ENCODE peak calls at places on chromosomes 5 and 9, in ten cellular contexts. X, D, Y, T, B, J, U, Q, L and V are unnamed samples.

GRCh38 chr5:169695919-169696490 is 58.9 kb downstream of the DOCK2 start:
- DNase-seq in B (no peak), D (no peak), U (peak), Y (peak), X (no peak), Q (no peak), L (no peak), T (no peak), J (no peak), V (no peak)

GRCh38 chr9:134643306-134643705 is 1.7 kb downstream of the COL5A1 start:
- DNase-seq in L (no peak), D (no peak), T (no peak), Y (no peak), J (no peak), X (no peak), U (peak), Q (peak), B (no peak), V (no peak)

GRCh38 chr9:127714916-127715442 is 484 bp downstream of the PTRH1 start:
- DNase-seq in X (no peak), U (peak), J (no peak), T (no peak), D (no peak), Y (no peak), Q (peak), B (no peak), L (peak), V (no peak)

GRCh38 chr5:43616535-43616934 is 13.6 kb downstream of the NNT start:
- DNase-seq in U (peak), T (peak), Y (no peak), Q (no peak), X (no peak), J (no peak), L (no peak), D (no peak), B (no peak), V (no peak)

GRCh38 chr5:41924526-41924871 is 582 bp upstream of the FBXO4 start:
- DNase-seq in L (no peak), Y (no peak), D (no peak), X (no peak), T (no peak), J (no peak), B (no peak), U (no peak), Q (no peak), V (no peak)

GRCh38 chr9:886886-887285 is 45.4 kb downstream of the DMRT1 start:
- DNase-seq in D (no peak), T (no peak), L (no peak), Q (no peak), U (no peak), B (peak), Y (no peak), X (no peak), J (no peak), V (no peak)

GRCh38 chr5:10465726-10466125 is 24.0 kb downstream of the ROPN1L start:
- DNase-seq in Y (no peak), B (no peak), J (no peak), U (no peak), Q (no peak), D (no peak), T (no peak), L (no peak), X (no peak), V (no peak)

GRCh38 chr9:13569706-13570423 is 290.4 kb upstream of the MPDZ start:
- DNase-seq in T (no peak), B (no peak), U (peak), J (no peak), D (no peak), Q (no peak), X (no peak), L (no peak), Y (peak), V (no peak)

GRCh38 chr9:129748249-129748648 is 4.6 kb downstream of the PTGES start:
- DNase-seq in Y (peak), L (no peak), B (no peak), T (no peak), U (peak), D (no peak), X (no peak), Q (no peak), J (no peak), V (no peak)

GRCh38 chr9:22116751-22117150 is 107.6 kb upstream of the CDKN2B start:
- DNase-seq in L (no peak), D (no peak), B (no peak), J (no peak), U (no peak), Q (no peak), T (no peak), X (no peak), Y (no peak), V (no peak)

GRCh38 chr5:148939676-148940075 is 113.3 kb downstream of the ADRB2 start:
- DNase-seq in Y (peak), L (no peak), D (no peak), Q (no peak), T (no peak), U (peak), J (no peak), X (no peak), B (no peak), V (no peak)

GRCh38 chr5:148938535-148938907 is 112.1 kb downstream of the ADRB2 start:
- DNase-seq in T (peak), L (no peak), U (no peak), X (no peak), B (no peak), J (no peak), Q (no peak), D (no peak), Y (no peak), V (no peak)

GRCh38 chr5:148934895-148935400 is 108.5 kb downstream of the ADRB2 start:
- DNase-seq in B (no peak), J (no peak), X (no peak), Y (no peak), D (no peak), Q (no peak), L (no peak), T (no peak), U (peak), V (no peak)

GRCh38 chr5:148937830-148938534 is 111.6 kb downstream of the ADRB2 start:
- DNase-seq in X (no peak), B (no peak), U (no peak), T (no peak), Y (no peak), L (no peak), J (no peak), D (no peak), Q (no peak), V (no peak)

DNA sequence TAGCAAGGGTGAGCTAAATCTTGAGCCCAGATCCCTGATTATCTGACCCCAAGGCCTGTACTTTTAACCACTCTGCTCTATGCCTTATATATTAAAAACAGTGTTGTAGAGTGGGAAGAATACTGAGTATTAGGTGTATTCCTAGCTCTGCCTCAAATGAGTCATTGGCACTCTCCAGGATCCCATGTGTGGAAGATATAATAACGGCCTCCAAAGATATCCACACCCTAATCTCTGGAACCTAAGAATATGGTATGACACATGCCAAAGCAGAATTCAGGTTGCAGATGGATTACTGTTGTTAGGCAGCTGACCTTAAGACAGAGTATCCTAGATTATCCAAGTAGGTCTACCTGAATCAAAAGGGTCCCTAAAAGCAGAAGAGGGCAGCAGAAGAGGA is 110.8 kb downstream of the ADRB2 start:
- DNase-seq in Q (no peak), B (no peak), T (no peak), J (no peak), U (peak), Y (no peak), D (no peak), L (no peak), X (no peak), V (no peak)
- H3K27ac ChIP-seq in Q (no peak), B (no peak), T (no peak), J (no peak), U (no peak), Y (no peak), D (no peak), L (no peak), X (no peak), V (no peak)

GRCh38 chr5:14256756-14257393 is 113.7 kb downstream of the TRIO start:
- DNase-seq in L (no peak), J (no peak), B (no peak), D (no peak), X (no peak), U (peak), Q (no peak), T (no peak), Y (no peak), V (no peak)
- H3K27ac ChIP-seq in L (no peak), J (no peak), B (no peak), D (no peak), X (peak), U (peak), Q (no peak), T (no peak), Y (no peak), V (no peak)

GRCh38 chr5:139731281-139731680 is 64.3 kb upstream of the PSD2 start:
- DNase-seq in J (no peak), D (no peak), X (no peak), T (no peak), Y (no peak), Q (no peak), U (no peak), B (no peak), L (no peak), V (no peak)

GRCh38 chr5:139733698-139734491 is 61.7 kb upstream of the PSD2 start:
- DNase-seq in T (no peak), X (no peak), U (no peak), Q (peak), B (peak), Y (no peak), D (no peak), J (no peak), L (no peak), V (no peak)

GRCh38 chr5:139732019-139732418 is 63.6 kb upstream of the PSD2 start:
- DNase-seq in Q (no peak), B (no peak), D (no peak), Y (no peak), U (no peak), T (no peak), X (no peak), L (no peak), J (no peak), V (no peak)

GRCh38 chr5:139733289-139733688 is 62.3 kb upstream of the PSD2 start:
- DNase-seq in J (no peak), D (no peak), X (no peak), U (no peak), Q (no peak), B (no peak), T (no peak), Y (no peak), L (no peak), V (no peak)

GRCh38 chr5:139734517-139734916 is 61.1 kb upstream of the PSD2 start:
- DNase-seq in D (no peak), L (no peak), Y (no peak), Q (no peak), U (no peak), B (no peak), J (no peak), X (no peak), T (no peak), V (no peak)
- H3K27ac ChIP-seq in D (no peak), L (no peak), Y (no peak), Q (no peak), U (no peak), B (peak), J (no peak), X (peak), T (no peak), V (no peak)

GRCh38 chr5:96220610-96221390 is 212.2 kb downstream of the PCSK1 start:
- DNase-seq in Q (no peak), D (no peak), J (no peak), B (no peak), L (no peak), X (no peak), Y (peak), U (peak), T (no peak), V (no peak)
- H3K27ac ChIP-seq in Q (no peak), D (no peak), J (no peak), B (no peak), L (no peak), X (no peak), Y (peak), U (peak), T (no peak), V (no peak)

GRCh38 chr9:114359801-114360200 is 28.0 kb downstream of the AKNA start:
- DNase-seq in U (no peak), B (no peak), X (no peak), Q (no peak), J (no peak), D (no peak), T (no peak), Y (no peak), L (no peak), V (no peak)

GRCh38 chr9:114357911-114358328 is 28.3 kb downstream of the ORM2 start:
- DNase-seq in Q (no peak), B (no peak), Y (no peak), X (no peak), L (no peak), D (no peak), U (no peak), J (no peak), T (no peak), V (no peak)

GRCh38 chr9:114351932-114352331 is 22.3 kb downstream of the ORM2 start:
- DNase-seq in B (no peak), Y (no peak), X (no peak), Q (no peak), J (no peak), T (no peak), U (no peak), L (no peak), D (no peak), V (no peak)

GRCh38 chr9:114356792-114357191 is 27.1 kb downstream of the ORM2 start:
- DNase-seq in D (no peak), L (no peak), X (no peak), Y (no peak), J (no peak), U (no peak), B (no peak), T (no peak), Q (no peak), V (no peak)

GRCh38 chr9:114355821-114356220 is 26.2 kb downstream of the ORM2 start:
- DNase-seq in Y (no peak), D (no peak), J (no peak), U (no peak), L (no peak), X (no peak), Q (no peak), T (no peak), B (no peak), V (no peak)
- H3K27ac ChIP-seq in Y (no peak), D (no peak), J (peak), U (no peak), L (no peak), X (no peak), Q (no peak), T (no peak), B (no peak), V (no peak)

GRCh38 chr5:17302138-17302537 is 84.7 kb downstream of the BASP1 start:
- DNase-seq in D (no peak), J (no peak), B (no peak), X (no peak), L (no peak), T (no peak), Y (no peak), U (peak), Q (no peak), V (no peak)
- H3K27ac ChIP-seq in D (no peak), J (no peak), B (no peak), X (no peak), L (no peak), T (no peak), Y (no peak), U (no peak), Q (no peak), V (no peak)

GRCh38 chr5:167051369-167051768 is 1240.1 kb upstream of the WWC1 start:
- DNase-seq in Y (no peak), X (no peak), B (no peak), U (no peak), T (no peak), J (no peak), L (no peak), D (no peak), Q (no peak), V (no peak)
- H3K27ac ChIP-seq in Y (no peak), X (no peak), B (no peak), U (no peak), T (no peak), J (no peak), L (no peak), D (no peak), Q (no peak), V (no peak)

DNA sequence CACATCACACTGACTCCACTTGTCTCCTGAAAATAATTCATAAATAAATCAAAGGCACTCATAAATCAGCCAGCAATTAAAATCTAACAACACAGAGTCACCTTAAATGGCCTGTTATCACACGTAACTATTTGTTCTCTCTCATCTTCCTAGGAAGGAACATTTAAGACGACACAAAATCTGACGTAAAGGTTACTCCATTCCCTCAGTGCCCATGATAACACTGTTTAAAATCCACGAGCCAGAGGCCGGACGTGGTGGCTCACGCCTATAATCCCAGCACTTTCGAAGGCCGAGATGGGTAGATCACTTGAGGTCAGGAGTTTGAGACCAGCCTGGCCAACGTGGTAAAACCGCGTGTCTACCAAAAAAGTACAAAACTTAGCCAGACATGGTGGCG is 56.4 kb downstream of the MYO10 start:
- DNase-seq in T (no peak), D (no peak), X (no peak), Y (no peak), U (no peak), L (no peak), B (no peak), J (no peak), Q (no peak), V (no peak)
- H3K27ac ChIP-seq in T (no peak), D (no peak), X (no peak), Y (no peak), U (no peak), L (no peak), B (no peak), J (no peak), Q (no peak), V (no peak)